ENCODE peak calls at places on chromosomes 12 and 14, in five cellular contexts. F is cardiac muscle cell, R is EH, O is progenitor cell of endocrine pancreas, N is stromal cell of bone marrow. Q is an unnamed sample.

GRCh38 chr12:39103552-39104165 is 198.3 kb upstream of the CPNE8 start:
- DNase-seq in F (peak), R (peak), O (no peak), N (peak), Q (peak)

GRCh38 chr12:753401-754237 is 1.2 kb downstream of the WNK1 start:
- DNase-seq in F (peak), R (peak), O (peak), N (no peak), Q (peak)

GRCh38 chr12:22164101-22164500 is 118.1 kb downstream of the CMAS start:
- DNase-seq in F (no peak), R (no peak), O (no peak), N (no peak), Q (no peak)

GRCh38 chr12:131965073-131965472 is 15.3 kb downstream of the EP400 start:
- DNase-seq in F (no peak), R (peak), O (no peak), N (no peak), Q (no peak)

GRCh38 chr12:89067436-89067835 is 284.9 kb downstream of the DUSP6 start:
- DNase-seq in F (peak), R (peak), O (no peak), N (peak), Q (no peak)

GRCh38 chr14:99157246-99157645 is 114.8 kb downstream of the BCL11B start:
- DNase-seq in F (no peak), R (no peak), O (no peak), N (no peak), Q (no peak)

GRCh38 chr12:95116341-95116740 is 42.9 kb upstream of the NR2C1 start:
- DNase-seq in F (no peak), R (peak), O (no peak), N (no peak), Q (no peak)

GRCh38 chr12:50309950-50310349 is 26.6 kb upstream of the LIMA1 start:
- DNase-seq in F (no peak), R (no peak), O (no peak), N (no peak), Q (no peak)

GRCh38 chr14:64476438-64476837 is 11.1 kb downstream of the AKAP5 start:
- DNase-seq in F (no peak), R (no peak), O (no peak), N (no peak), Q (no peak)

GRCh38 chr12:68587448-68587873 is 23.2 kb upstream of the RAP1B start:
- DNase-seq in F (no peak), R (peak), O (no peak), N (no peak), Q (no peak)

GRCh38 chr12:111775205-111776193 is 8.8 kb downstream of the ALDH2 start:
- DNase-seq in F (peak), R (peak), O (no peak), N (peak), Q (no peak)

GRCh38 chr12:118190266-118190665 is 54.3 kb downstream of the PEBP1 start:
- DNase-seq in F (peak), R (peak), O (no peak), N (peak), Q (peak)

GRCh38 chr14:88129306-88130056 is 124.5 kb downstream of the GPR65 start:
- DNase-seq in F (peak), R (peak), O (no peak), N (peak), Q (peak)

GRCh38 chr12:45464699-45465098 is 248.8 kb downstream of the ANO6 start:
- DNase-seq in F (peak), R (peak), O (no peak), N (no peak), Q (peak)

GRCh38 chr14:75170797-75171196 is 5.6 kb downstream of the TMED10 start:
- DNase-seq in F (peak), R (no peak), O (no peak), N (no peak), Q (no peak)

GRCh38 chr14:45246633-45247173 is 6.3 kb downstream of the MIS18BP1 start:
- DNase-seq in F (no peak), R (no peak), O (no peak), N (no peak), Q (no peak)

GRCh38 chr14:96681826-96682225 is 115.4 kb upstream of the VRK1 start:
- DNase-seq in F (peak), R (peak), O (no peak), N (no peak), Q (no peak)

GRCh38 chr12:57518176-57518919 is 2.0 kb downstream of the DDIT3 start:
- DNase-seq in F (peak), R (peak), O (no peak), N (peak), Q (no peak)

GRCh38 chr12:131872154-131873046 is 22.0 kb upstream of the ULK1 start:
- DNase-seq in F (peak), R (peak), O (no peak), N (peak), Q (no peak)

GRCh38 chr12:59383426-59383822 is 212.4 kb upstream of the SLC16A7 start:
- DNase-seq in F (peak), R (peak), O (no peak), N (no peak), Q (peak)

GRCh38 chr14:70254476-70254961 is 65.8 kb upstream of the SLC8A3 start:
- DNase-seq in F (peak), R (peak), O (peak), N (no peak), Q (peak)

GRCh38 chr14:105889666-105890473 is 363.5 kb downstream of the TMEM121 start:
- DNase-seq in F (no peak), R (no peak), O (no peak), N (no peak), Q (no peak)

GRCh38 chr12:67068204-67068731 is 200.9 kb upstream of the CAND1 start:
- DNase-seq in F (no peak), R (no peak), O (no peak), N (no peak), Q (peak)

GRCh38 chr14:99568567-99569560 is 35.1 kb downstream of the CCDC85C start:
- DNase-seq in F (peak), R (peak), O (no peak), N (no peak), Q (no peak)

GRCh38 chr12:62933871-62934798 is 815 bp downstream of the PPM1H start:
- DNase-seq in F (peak), R (peak), O (no peak), N (peak), Q (peak)

GRCh38 chr12:45726594-45727300 is 2.8 kb upstream of the ARID2 start:
- DNase-seq in F (peak), R (peak), O (peak), N (peak), Q (peak)

GRCh38 chr12:132445884-132446471 is 44.0 kb upstream of the FBRSL1 start:
- DNase-seq in F (peak), R (no peak), O (no peak), N (peak), Q (peak)

GRCh38 chr14:87567926-87568325 is 425.1 kb downstream of the GALC start:
- DNase-seq in F (no peak), R (no peak), O (no peak), N (no peak), Q (no peak)

GRCh38 chr12:132246997-132247717 is 82.2 kb downstream of the GALNT9 start:
- DNase-seq in F (no peak), R (no peak), O (no peak), N (no peak), Q (no peak)

Q was measured in SK-N-DZ.